ENCODE peak calls at places on chromosomes 16 and 17, in six cellular contexts. V is psoas muscle, P is fibroblast of lung, D is AG04450, I is left lung, R is HCT116. O is an unnamed sample.

GRCh38 chr17:43367588-43368242 is 31.1 kb upstream of the ARL4D start:
- DNase-seq in I (no peak), V (no peak), D (peak; percentile 97), R (peak; percentile 96), P (peak; percentile 97), O (no peak)

GRCh38 chr16:11094075-11094593 is 149.8 kb downstream of the CLEC16A start:
- DNase-seq in D (peak; percentile 70), I (no peak), P (peak; percentile 90), R (peak; percentile 77), V (no peak), O (no peak)

GRCh38 chr16:77871932-77872331 is 83.6 kb downstream of the VAT1L start:
- DNase-seq in I (no peak), R (no peak), D (no peak), P (no peak), V (no peak), O (no peak)

GRCh38 chr16:73057369-73058210 is 9.7 kb upstream of the ZFHX3 start:
- DNase-seq in D (no peak), I (no peak), V (peak; percentile 76), P (no peak), R (no peak), O (no peak)

GRCh38 chr17:15309236-15309635 is 32.2 kb downstream of the TEKT3 start:
- DNase-seq in V (no peak), P (no peak), R (no peak), D (no peak), I (no peak), O (no peak)

GRCh38 chr17:63516910-63517824 is 6.0 kb upstream of the KCNH6 start:
- DNase-seq in I (no peak), P (no peak), D (peak; percentile 21), V (no peak), R (peak; percentile 86), O (no peak)

GRCh38 chr17:82231562-82232321 is 2.9 kb downstream of the SLC16A3 start:
- DNase-seq in V (peak; percentile 87), P (peak; percentile 76), R (no peak), D (no peak), I (peak; percentile 96), O (no peak)

GRCh38 chr16:241866-242265 is 7.2 kb downstream of the FAM234A start:
- DNase-seq in P (no peak), R (no peak), D (no peak), V (peak; percentile 10), I (no peak), O (no peak)

GRCh38 chr16:49464093-49464492 is 90.5 kb downstream of the C16orf78 start:
- DNase-seq in V (peak; percentile 23), P (no peak), I (no peak), D (no peak), R (no peak), O (no peak)

GRCh38 chr16:2173366-2173765 is 17.8 kb downstream of the TRAF7 start:
- DNase-seq in R (no peak), P (no peak), I (no peak), D (no peak), V (no peak), O (no peak)

GRCh38 chr17:57281887-57282653 is 25.7 kb downstream of the MSI2 start:
- DNase-seq in R (no peak), P (no peak), I (no peak), D (no peak), V (no peak), O (no peak)

GRCh38 chr17:44900894-44901293 is 1.6 kb upstream of the EFTUD2 start:
- DNase-seq in V (no peak), P (peak; percentile 90), D (peak; percentile 27), I (no peak), R (no peak), O (peak; percentile 52)

GRCh38 chr17:57259817-57260216 is 3.5 kb downstream of the MSI2 start:
- DNase-seq in D (no peak), R (no peak), P (no peak), I (no peak), V (no peak), O (no peak)

GRCh38 chr17:44308320-44308818 is at the start of gene RUNDC3A:
- DNase-seq in I (peak; percentile 90), R (peak; percentile 36), V (peak; percentile 91), D (no peak), P (peak; percentile 75), O (peak; percentile 89)

DNA sequence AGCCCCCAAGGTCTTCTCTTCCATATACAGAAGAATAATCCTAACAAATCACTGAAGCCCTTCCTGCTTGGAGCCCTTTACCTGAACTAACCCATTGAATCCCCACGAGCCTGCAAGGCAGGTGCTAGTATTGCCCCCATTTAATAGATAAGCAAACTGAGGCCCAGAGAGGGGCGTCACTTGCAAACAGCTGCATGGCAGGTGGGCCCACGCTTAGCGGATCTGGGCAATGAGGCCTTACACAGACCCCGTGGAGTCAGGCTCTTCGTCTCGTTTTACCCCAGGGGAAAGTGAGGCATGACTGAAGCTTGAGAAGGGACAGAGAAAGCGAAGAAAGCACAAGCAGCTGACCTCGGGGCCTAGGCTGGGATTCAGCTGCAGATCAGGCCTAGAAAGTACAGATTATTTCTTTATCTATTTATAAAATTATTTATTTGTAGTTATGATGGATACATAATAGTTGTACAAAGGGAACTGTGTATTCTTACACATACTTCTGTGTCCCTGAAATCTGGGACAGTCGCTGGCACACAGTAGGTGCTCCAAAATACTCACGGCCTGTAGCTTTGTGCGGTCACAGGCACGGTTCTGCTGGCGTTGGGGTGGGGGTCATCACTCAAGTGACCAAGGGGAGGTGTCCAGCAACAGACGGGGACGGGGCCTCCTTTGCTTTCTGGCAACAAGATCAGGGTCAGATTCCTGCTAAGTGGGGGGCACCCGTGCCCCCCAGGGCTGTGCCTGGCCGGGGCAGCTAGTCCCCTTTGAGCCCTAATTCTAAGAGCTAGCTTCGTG is 223.2 kb upstream of the GSE1 start:
- DNase-seq in I (peak; percentile 34), P (no peak), D (no peak), V (peak; percentile 46), R (no peak), O (no peak)
- H3K27ac ChIP-seq in I (no peak overlapping the region), P (no peak overlapping the region), D (peak overlapping the region; percentile 39), V (no peak overlapping the region), R (no peak overlapping the region), O (no peak overlapping the region)

GRCh38 chr16:82078125-82078524 is 43.1 kb downstream of the HSD17B2 start:
- DNase-seq in P (no peak), D (no peak), I (no peak), V (no peak), R (no peak), O (no peak)
- H3K4me3 ChIP-seq in P (no peak overlapping the region), D (no peak overlapping the region), I (no peak overlapping the region), V (no peak overlapping the region), R (no peak overlapping the region), O (no peak overlapping the region)

GRCh38 chr17:76672270-76672851 is 28.8 kb upstream of the ST6GALNAC1 start:
- DNase-seq in I (no peak), D (no peak), R (no peak), P (no peak), V (no peak), O (no peak)

GRCh38 chr17:76670708-76671122 is 27.2 kb upstream of the ST6GALNAC1 start:
- DNase-seq in V (no peak), P (no peak), I (no peak), D (no peak), R (no peak), O (no peak)

GRCh38 chr17:76671123-76671911 is 27.8 kb upstream of the ST6GALNAC1 start:
- DNase-seq in R (peak; percentile 100), I (peak; percentile 98), P (peak; percentile 100), D (peak; percentile 100), V (peak; percentile 100), O (peak; percentile 100)

GRCh38 chr17:76671912-76672262 is 28.3 kb upstream of the ST6GALNAC1 start:
- DNase-seq in R (no peak), I (no peak), V (no peak), P (no peak), D (no peak), O (no peak)

GRCh38 chr17:76670020-76670707 is 26.6 kb upstream of the ST6GALNAC1 start:
- DNase-seq in P (no peak), I (no peak), V (no peak), D (no peak), R (no peak), O (no peak)
- H3K27ac ChIP-seq in P (no peak overlapping the region), I (peak overlapping the region; percentile 90), V (no peak overlapping the region), D (no peak overlapping the region), R (peak overlapping the region; percentile 79), O (no peak overlapping the region)

DNA sequence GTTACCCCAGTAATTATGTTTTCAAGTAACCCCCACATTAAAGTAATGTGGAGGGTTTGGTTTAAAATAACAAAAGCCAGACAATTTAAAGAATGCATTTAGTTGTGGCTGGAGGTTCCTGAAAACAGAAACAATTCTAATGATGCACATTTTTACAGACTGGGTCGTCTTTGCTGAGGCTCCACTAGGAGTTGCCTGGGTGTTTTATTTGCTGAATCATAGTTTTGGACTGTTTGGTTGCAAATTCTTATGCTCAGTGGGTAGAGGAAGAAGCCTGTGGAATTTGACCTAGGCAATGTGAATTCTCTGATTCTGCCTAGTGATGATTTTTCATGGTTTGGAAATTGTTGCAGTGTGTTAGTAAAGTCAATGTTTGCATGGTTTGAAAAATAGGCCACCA is 16.3 kb downstream of the SHISA9 start:
- DNase-seq in R (no peak), V (no peak), D (no peak), I (no peak), P (no peak), O (no peak)
- H3K4me3 ChIP-seq in R (no peak overlapping the region), V (no peak overlapping the region), D (no peak overlapping the region), I (no peak overlapping the region), P (no peak overlapping the region), O (no peak overlapping the region)